ENCODE peak calls at places on chromosomes 16 and 17, in four cellular contexts. W, X, A and T are unnamed samples.

GRCh38 chr17:78629436-78629995 is 52.3 kb upstream of the DNAH17 start:
- DNase-seq in X (no peak), A (no peak), W (no peak), T (no peak)

GRCh38 chr17:31095239-31096105 is 695 bp downstream of the NF1 start:
- DNase-seq in W (peak; percentile 40), A (peak; percentile 61), X (peak; percentile 77), T (peak; percentile 29)

GRCh38 chr16:89668790-89669158 is 11.1 kb downstream of the SPATA33 start:
- DNase-seq in W (no peak), X (no peak), A (no peak), T (no peak)

GRCh38 chr16:66935319-66936011 is at the start of gene CES2:
- DNase-seq in W (peak; percentile 86), A (peak; percentile 82), X (no peak), T (no peak)

GRCh38 chr16:27779719-27780161 is 229.8 kb downstream of the KATNIP start:
- DNase-seq in X (peak; percentile 33), W (peak; percentile 28), A (peak; percentile 74), T (no peak)

GRCh38 chr17:16491131-16491702 is 776 bp downstream of the LRRC75A start:
- DNase-seq in W (peak; percentile 28), X (no peak), A (peak; percentile 20), T (no peak)

GRCh38 chr17:57628421-57628820 is 116.7 kb downstream of the CCDC182 start:
- DNase-seq in W (no peak), X (no peak), A (no peak), T (no peak)

GRCh38 chr16:72961115-72961832 is 86.7 kb downstream of the ZFHX3 start:
- DNase-seq in W (no peak), X (no peak), A (peak; percentile 55), T (no peak)

GRCh38 chr17:2241823-2242222 is 61.8 kb downstream of the SMG6 start:
- DNase-seq in X (no peak), W (no peak), A (peak; percentile 91), T (no peak)

GRCh38 chr16:17571499-17572093 is 100.8 kb upstream of the XYLT1 start:
- DNase-seq in X (no peak), W (no peak), A (no peak), T (no peak)

GRCh38 chr16:50302472-50303005 is 36.2 kb downstream of the ADCY7 start:
- DNase-seq in X (no peak), W (no peak), A (no peak), T (no peak)

GRCh38 chr16:27745348-27745747 is 195.4 kb downstream of the KATNIP start:
- DNase-seq in W (no peak), A (no peak), X (peak; percentile 25), T (no peak)

GRCh38 chr17:8557176-8557806 is 73.2 kb downstream of the MYH10 start:
- DNase-seq in W (no peak), A (peak; percentile 37), X (no peak), T (no peak)
- TF ChIP-seq CTCF in W (no peak), A (no peak), X (no peak), T (no peak)

DNA sequence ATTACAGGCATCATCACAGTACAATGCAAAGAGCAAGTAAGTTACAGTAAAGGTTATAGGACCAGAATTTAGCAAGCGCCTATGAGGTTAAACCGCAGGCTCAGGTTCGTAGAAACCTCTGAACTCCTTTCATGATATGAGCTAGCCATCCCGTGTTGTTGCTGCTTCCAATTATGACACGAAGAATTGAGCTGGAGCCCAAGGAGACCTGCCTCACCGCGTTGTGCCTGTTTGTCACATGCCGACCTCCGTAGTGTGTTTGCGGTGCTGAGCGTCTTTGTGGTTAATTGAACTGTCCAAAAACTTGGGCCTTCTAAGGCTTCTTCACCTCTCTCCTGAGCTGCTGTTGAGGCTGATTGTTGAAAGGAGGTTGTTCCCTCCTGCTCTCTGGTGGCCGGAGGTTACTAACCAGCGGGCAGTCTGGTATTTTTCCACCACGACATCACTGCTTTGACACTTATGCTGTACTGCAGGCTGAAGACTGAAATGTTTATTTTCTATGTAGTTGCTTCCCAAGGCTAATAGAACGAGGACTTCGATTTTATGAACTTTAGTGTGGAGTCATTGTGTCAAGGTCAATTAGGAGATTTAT is 67.5 kb downstream of the SEC14L1 start:
- DNase-seq in W (peak; percentile 73), A (peak; percentile 68), X (peak; percentile 36), T (no peak)
- TF ChIP-seq CTCF in W (no peak), A (peak; percentile 39), X (peak; percentile 9), T (no peak)

DNA sequence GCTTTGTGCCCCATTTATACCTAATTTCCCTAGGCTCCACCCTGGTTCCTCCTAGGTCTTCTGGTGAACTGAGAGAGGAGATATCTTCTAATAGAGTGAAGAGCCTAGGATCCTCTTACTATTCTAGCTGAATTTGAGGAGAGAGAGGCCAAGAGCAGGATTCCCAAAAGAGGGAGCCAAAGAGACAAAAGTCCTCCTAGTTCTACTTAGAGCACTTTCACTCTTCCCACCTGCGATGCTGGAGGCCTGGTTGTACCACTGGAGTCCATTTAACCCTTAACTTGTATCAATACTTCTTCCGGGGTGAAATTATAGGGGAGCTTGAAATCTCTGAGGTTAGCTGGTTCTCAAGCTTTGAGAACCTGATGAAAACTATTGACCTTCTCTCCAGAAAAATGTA is 3.4 kb upstream of the SSH2 start:
- DNase-seq in W (no peak), X (peak; percentile 61), A (peak; percentile 63), T (no peak)
- TF ChIP-seq CTCF in W (no peak), X (peak; percentile 62), A (peak; percentile 59), T (no peak)

GRCh38 chr16:1964046-1964505 is 550 bp downstream of the RPS2 start:
- DNase-seq in W (no peak), X (peak; percentile 30), A (peak; percentile 54), T (no peak)
- TF ChIP-seq CTCF in W (no peak), X (no peak), A (no peak), T (no peak)

DNA sequence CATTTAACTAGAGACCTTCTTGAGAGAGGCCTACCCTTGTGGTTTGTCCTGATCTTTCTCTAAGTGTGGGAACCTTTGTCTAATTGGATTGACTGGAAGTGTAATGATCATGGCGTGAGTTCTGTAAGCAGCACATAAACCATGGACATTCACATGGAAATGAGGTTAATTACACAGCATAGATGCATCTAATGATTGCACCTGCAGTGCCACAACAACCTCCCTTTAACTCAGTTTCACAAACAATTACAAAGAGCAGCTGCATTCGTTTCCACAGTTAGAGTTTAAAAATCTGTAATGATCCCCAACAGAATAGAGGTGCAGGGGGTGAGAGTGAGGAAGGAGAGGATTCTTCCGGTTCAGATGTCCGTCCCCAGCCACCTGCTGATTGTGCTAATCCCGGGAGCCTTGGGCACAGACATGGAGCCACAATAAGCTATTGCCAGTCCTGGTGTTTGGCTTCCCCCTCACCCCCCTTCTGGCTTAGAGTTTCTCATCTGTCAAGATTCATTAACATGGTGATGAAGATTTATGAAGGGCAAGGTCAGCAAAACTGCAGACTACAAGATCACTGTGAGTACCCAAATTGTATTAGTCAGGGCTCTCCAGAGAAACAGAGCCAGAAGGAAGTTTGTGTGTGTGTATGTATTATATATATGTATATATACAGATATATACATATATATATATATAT is 659.2 kb upstream of the SOX9 start:
- DNase-seq in W (no peak), A (no peak), X (no peak), T (no peak)
- TF ChIP-seq CTCF in W (no peak), A (no peak), X (no peak), T (no peak)

GRCh38 chr16:78122774-78123315 is 23.4 kb downstream of the WWOX start:
- DNase-seq in X (peak; percentile 46), A (peak; percentile 57), W (no peak), T (no peak)
- TF ChIP-seq CTCF in X (peak; percentile 68), A (no peak), W (no peak), T (peak; percentile 73)

GRCh38 chr16:4313563-4314531 is 2.0 kb upstream of the GLIS2 start:
- DNase-seq in A (peak; percentile 57), X (peak; percentile 95), W (peak; percentile 72), T (no peak)
- TF ChIP-seq CTCF in A (peak; percentile 56), X (peak; percentile 91), W (no peak), T (peak; percentile 45)

DNA sequence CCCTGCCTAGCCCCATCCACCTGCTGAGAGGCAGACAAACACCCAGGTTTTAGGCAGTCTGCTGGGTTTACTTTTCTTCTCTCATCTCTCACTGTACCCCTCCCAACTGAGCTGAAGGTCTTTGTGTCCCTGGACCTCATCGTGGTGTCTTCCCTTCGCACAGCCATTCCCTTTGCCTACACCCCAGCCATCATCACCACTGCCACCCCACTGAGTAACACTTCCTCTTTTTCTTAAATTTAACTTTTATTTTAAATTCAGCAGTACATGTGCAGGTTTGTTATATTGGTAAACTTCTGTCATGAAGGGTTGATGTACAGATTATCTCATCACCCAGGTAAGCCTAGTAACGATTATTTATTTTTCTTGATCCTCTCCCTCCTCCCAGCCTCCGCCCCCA is 188.3 kb upstream of the MON1B start:
- DNase-seq in X (no peak), A (no peak), W (no peak), T (no peak)
- TF ChIP-seq CTCF in X (no peak), A (no peak), W (no peak), T (no peak)